ENCODE peak calls at places on chromosome 20, in six cellular contexts. V, W, K, I, P and G are unnamed samples.

GRCh38 chr20:32558526-32558925 is 26.6 kb downstream of the NOL4L start:
- DNase-seq in V (no peak), W (no peak), K (no peak), I (peak; percentile 27), P (peak; percentile 40), G (no peak)

GRCh38 chr20:18011951-18012645 is 43.3 kb downstream of the MGME1 start:
- DNase-seq in V (no peak), W (no peak), K (no peak), I (no peak), P (no peak), G (no peak)

GRCh38 chr20:61352381-61353260 is 100.6 kb downstream of the CDH4 start:
- DNase-seq in V (no peak), W (peak; percentile 39), K (no peak), I (no peak), P (no peak), G (no peak)

GRCh38 chr20:34562643-34563042 is 4.1 kb downstream of the MAP1LC3A start:
- DNase-seq in V (peak; percentile 56), W (peak; percentile 66), K (no peak), I (peak; percentile 16), P (peak; percentile 43), G (no peak)

GRCh38 chr20:31663838-31664695 is 26.4 kb downstream of the COX4I2 start:
- DNase-seq in V (no peak), W (no peak), K (no peak), I (no peak), P (no peak), G (no peak)

GRCh38 chr20:10115021-10115420 is 80.2 kb downstream of the ANKEF1 start:
- DNase-seq in V (no peak), W (no peak), K (no peak), I (peak; percentile 79), P (peak; percentile 37), G (no peak)

GRCh38 chr20:34493646-34494045 is 22.6 kb upstream of the DYNLRB1 start:
- DNase-seq in V (no peak), W (no peak), K (no peak), I (peak; percentile 55), P (no peak), G (no peak)

GRCh38 chr20:1375515-1375914 is 17.3 kb downstream of the FKBP1A start:
- DNase-seq in V (peak; percentile 40), W (no peak), K (no peak), I (peak; percentile 93), P (peak; percentile 85), G (no peak)

GRCh38 chr20:21258411-21258810 is 44.7 kb upstream of the XRN2 start:
- DNase-seq in V (no peak), W (no peak), K (no peak), I (no peak), P (no peak), G (no peak)

GRCh38 chr20:61683721-61684120 is 382.0 kb downstream of the TAF4 start:
- DNase-seq in V (no peak), W (no peak), K (no peak), I (no peak), P (no peak), G (no peak)

GRCh38 chr20:63554361-63555278 is 661 bp downstream of the FNDC11 start:
- DNase-seq in V (no peak), W (no peak), K (no peak), I (no peak), P (no peak), G (no peak)

GRCh38 chr20:5222919-5223634 is 93.7 kb downstream of the PROKR2 start:
- DNase-seq in V (peak; percentile 68), W (peak; percentile 57), K (peak; percentile 54), I (peak; percentile 69), P (peak; percentile 63), G (peak; percentile 47)

DNA sequence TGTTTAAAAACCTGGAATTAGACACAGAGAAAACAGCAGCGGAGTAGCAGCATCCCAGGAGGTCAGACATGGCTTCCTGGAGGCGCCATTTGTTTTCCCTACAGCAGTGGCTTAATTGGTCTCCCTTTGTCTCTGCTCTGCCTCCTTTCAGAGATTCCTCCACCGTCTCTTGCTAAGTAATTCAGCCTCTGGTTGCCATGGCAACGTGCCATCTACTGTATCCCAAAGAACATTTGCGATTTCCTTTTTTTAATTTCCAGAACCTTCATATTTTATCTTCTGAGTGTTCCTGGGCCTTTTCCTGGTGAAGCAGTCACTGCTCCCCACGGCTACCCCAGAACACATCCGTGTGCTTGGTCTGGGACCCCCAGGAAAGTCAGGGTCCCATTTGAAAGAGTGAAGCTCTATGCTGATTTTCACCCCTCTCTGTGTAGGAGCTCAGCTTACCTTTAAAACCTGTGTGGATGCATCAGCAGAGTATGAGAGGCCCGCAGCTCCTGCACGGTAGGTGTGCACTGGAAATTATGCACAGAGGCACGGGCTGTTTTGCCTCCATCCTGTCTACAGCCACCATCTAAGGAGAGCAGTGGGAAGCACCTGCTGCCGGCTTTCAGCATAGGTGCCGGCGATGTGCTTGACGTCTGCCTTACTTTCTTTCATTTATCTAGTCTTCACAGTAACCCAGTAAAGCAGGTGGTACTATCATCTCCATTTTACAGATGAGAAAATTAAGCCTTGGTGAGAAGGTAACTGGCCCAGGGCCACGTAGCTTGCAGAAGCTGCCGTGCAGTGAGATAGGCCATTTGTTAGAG is 122.9 kb downstream of the SYCP2 start:
- DNase-seq in V (peak; percentile 38), W (peak; percentile 28), K (no peak), I (no peak), P (no peak), G (peak; percentile 42)
- H3K27ac ChIP-seq in V (no peak overlapping the region), W (no peak overlapping the region), K (no peak overlapping the region), I (no peak overlapping the region), P (no peak overlapping the region), G (no peak overlapping the region)

DNA sequence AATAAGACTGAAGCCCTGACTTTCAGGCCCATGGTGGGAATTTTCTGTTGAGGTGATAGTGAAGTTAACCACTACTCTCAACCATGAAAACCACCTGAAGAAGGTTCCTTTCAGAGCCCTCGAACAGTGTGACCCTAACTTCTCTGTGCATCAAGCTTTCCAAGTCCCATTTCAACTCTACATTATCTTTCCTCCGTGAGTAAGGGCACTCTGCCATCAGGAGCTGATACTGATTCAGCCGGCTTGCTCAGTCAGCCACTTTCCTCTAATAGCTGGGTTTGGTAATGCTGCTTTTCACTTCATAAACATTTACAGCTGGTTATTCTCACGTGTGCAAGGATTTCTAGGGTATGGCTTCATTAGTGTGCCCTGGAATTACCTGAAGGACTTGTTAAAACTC is 10.7 kb upstream of the SLA2 start:
- DNase-seq in V (no peak), W (no peak), K (no peak), I (no peak), P (no peak), G (no peak)
- H4K91ac ChIP-seq in V (no peak overlapping the region), W (no peak overlapping the region), K (no peak overlapping the region), I (no peak overlapping the region), P (no peak overlapping the region), G (no peak overlapping the region)

DNA sequence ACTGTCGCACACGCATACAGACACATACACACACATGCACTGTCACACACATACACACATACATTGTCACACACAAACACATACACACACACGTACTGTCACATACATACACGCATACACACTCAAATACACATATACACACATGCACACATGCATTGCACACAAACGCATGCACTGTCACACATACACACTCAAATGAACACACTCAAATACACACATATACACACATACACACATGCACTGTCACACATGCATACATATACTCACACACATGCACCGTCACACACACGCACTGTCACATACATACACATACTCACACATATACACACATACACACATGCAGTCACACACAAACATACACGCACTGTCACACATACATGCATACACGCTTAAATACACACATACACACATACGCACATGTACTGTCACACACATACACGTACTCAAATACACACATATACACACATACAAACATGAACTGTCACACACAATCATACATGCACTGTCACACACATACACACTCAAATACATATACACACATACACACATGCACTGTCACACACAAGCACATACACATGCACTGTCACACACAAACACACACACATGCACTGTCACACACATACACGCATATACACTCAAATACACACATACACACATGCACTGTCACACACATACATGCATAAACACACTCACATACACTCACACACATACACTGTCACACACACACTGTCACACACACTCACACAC is 548.6 kb upstream of the BTBD3 start:
- DNase-seq in V (no peak), W (no peak), K (no peak), I (no peak), P (no peak), G (no peak)
- H2AK5ac ChIP-seq in V (peak overlapping the region; percentile 95), W (no peak overlapping the region), K (no peak overlapping the region), I (peak overlapping the region; percentile 79), P (no peak overlapping the region), G (no peak overlapping the region)

DNA sequence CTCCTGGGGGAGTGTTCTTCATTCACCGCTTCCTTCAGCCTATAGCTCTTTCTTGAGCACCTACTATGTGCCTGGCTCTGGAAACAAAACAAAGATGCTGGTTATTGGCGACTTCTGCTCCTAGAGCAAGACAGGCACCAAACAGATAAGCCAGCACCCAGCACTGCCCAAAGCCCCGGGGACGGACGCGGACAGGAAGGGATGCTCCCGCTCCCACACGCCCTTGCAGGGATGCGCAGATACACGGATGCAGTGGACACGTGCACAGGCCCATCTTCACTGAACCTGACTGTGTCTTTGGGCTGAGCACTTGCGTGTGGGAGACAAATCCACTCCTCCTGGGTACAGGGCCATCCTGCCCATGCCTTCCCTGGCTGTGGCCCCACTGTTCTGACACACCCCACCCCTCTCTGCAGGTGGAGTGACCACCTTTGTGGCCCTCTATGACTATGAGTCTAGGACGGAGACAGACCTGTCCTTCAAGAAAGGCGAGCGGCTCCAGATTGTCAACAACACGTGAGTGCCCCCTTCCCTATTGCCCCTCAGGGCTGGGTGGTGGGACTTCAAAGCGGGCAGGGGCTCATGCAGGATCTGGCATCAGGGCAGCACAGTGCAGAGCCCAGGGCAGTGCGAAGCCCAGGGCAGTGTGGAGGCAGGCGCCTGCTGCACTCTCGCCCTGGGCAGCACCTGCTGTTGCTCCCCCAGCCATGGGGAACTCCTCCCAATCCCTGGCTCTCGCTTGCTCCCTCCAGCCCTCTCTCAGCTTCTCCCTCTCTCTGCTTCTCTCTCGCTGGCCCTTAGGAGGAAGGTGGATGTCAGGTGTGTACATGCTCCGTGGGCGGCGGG is 39.9 kb downstream of the SRC start:
- DNase-seq in V (no peak), W (peak; percentile 22), K (no peak), I (no peak), P (no peak), G (no peak)
- H3K27ac ChIP-seq in V (no peak overlapping the region), W (no peak overlapping the region), K (peak overlapping the region; percentile 8), I (no peak overlapping the region), P (no peak overlapping the region), G (no peak overlapping the region)

GRCh38 chr20:49570828-49571552 is 3.1 kb upstream of the PTGIS start:
- DNase-seq in V (no peak), W (no peak), K (no peak), I (peak; percentile 54), P (no peak), G (no peak)

GRCh38 chr20:49568491-49569151 is 684 bp upstream of the PTGIS start:
- DNase-seq in V (peak; percentile 83), W (peak; percentile 90), K (no peak), I (no peak), P (no peak), G (peak; percentile 70)

GRCh38 chr20:49569403-49570115 is 1.6 kb upstream of the PTGIS start:
- DNase-seq in V (no peak), W (no peak), K (no peak), I (peak; percentile 57), P (no peak), G (no peak)

GRCh38 chr20:49571553-49571835 is 3.6 kb upstream of the PTGIS start:
- DNase-seq in V (no peak), W (no peak), K (no peak), I (no peak), P (no peak), G (no peak)

GRCh38 chr20:49570161-49570827 is 2.4 kb upstream of the PTGIS start:
- DNase-seq in V (no peak), W (no peak), K (no peak), I (no peak), P (no peak), G (no peak)
- H4K91ac ChIP-seq in V (no peak overlapping the region), W (no peak overlapping the region), K (no peak overlapping the region), I (peak overlapping the region; percentile 70), P (no peak overlapping the region), G (no peak overlapping the region)

GRCh38 chr20:8829232-8829631 is 239.7 kb upstream of the PLCB4 start:
- DNase-seq in V (no peak), W (no peak), K (no peak), I (no peak), P (no peak), G (no peak)
- H2AK5ac ChIP-seq in V (no peak overlapping the region), W (no peak overlapping the region), K (no peak overlapping the region), I (no peak overlapping the region), P (no peak overlapping the region), G (no peak overlapping the region)